ENCODE peak calls at places on chromosomes 11 and 22, in ten cellular contexts. K, A, W, O, F, Z, X, R, P and E are unnamed samples. For H3K4me1, the result is how much of the 10 kb centered on the place peaks cover.

GRCh38 chr11:129143335-129143734 is 48.8 kb downstream of the ARHGAP32 start:
- DNase-seq in K (peak), A (peak), W (peak), O (no peak), F (peak), Z (peak), X (no peak), R (peak), P (peak), E (peak)

GRCh38 chr11:108368134-108368533 is 99.2 kb downstream of the C11orf65 start:
- DNase-seq in K (peak), A (no peak), W (peak), O (no peak), F (peak), Z (no peak), X (no peak), R (no peak), P (no peak), E (no peak)

GRCh38 chr11:120820040-120820439 is 203.9 kb upstream of the TBCEL start:
- DNase-seq in K (no peak), A (no peak), W (no peak), O (no peak), F (no peak), Z (no peak), X (no peak), R (no peak), P (no peak), E (no peak)

GRCh38 chr11:16969010-16970004 is 44.9 kb downstream of the PLEKHA7 start:
- DNase-seq in K (no peak), A (no peak), W (no peak), O (no peak), F (no peak), Z (no peak), X (no peak), R (no peak), P (no peak), E (no peak)

GRCh38 chr11:1435820-1436467 is 46.2 kb downstream of the BRSK2 start:
- DNase-seq in K (no peak), A (no peak), W (no peak), O (no peak), F (no peak), Z (no peak), X (no peak), R (no peak), P (peak), E (no peak)

GRCh38 chr11:8732276-8732675 is 49.7 kb downstream of the RPL27A start:
- DNase-seq in K (no peak), A (no peak), W (no peak), O (no peak), F (no peak), Z (no peak), X (no peak), R (no peak), P (no peak), E (no peak)

GRCh38 chr11:45475135-45475534 is 189.0 kb upstream of the SYT13 start:
- DNase-seq in K (no peak), A (no peak), W (no peak), O (no peak), F (no peak), Z (no peak), X (no peak), R (peak), P (no peak), E (no peak)

GRCh38 chr22:48192920-48193319 is 1430.5 kb downstream of the TBC1D22A start:
- DNase-seq in K (no peak), A (no peak), W (no peak), O (no peak), F (no peak), Z (no peak), X (no peak), R (no peak), P (no peak), E (no peak)

GRCh38 chr11:77171885-77172665 is 44.0 kb downstream of the MYO7A start:
- DNase-seq in K (no peak), A (no peak), W (no peak), O (peak), F (no peak), Z (no peak), X (no peak), R (no peak), P (no peak), E (no peak)

GRCh38 chr11:40877256-40877655 is 582.2 kb downstream of the LRRC4C start:
- DNase-seq in K (no peak), A (peak), W (no peak), O (no peak), F (peak), Z (no peak), X (no peak), R (no peak), P (no peak), E (no peak)

GRCh38 chr11:133928628-133929059 is 28.1 kb downstream of the IGSF9B start:
- DNase-seq in K (no peak), A (no peak), W (peak), O (no peak), F (peak), Z (peak), X (peak), R (no peak), P (no peak), E (no peak)

GRCh38 chr11:13090228-13090708 is 81.2 kb downstream of the RASSF10 start:
- DNase-seq in K (no peak), A (no peak), W (no peak), O (no peak), F (no peak), Z (no peak), X (no peak), R (no peak), P (no peak), E (no peak)

GRCh38 chr11:67345247-67345948 is 7.9 kb downstream of the POLD4 start:
- DNase-seq in K (no peak), A (no peak), W (no peak), O (no peak), F (no peak), Z (no peak), X (no peak), R (peak), P (no peak), E (peak)

GRCh38 chr11:64297722-64298358 is 2.3 kb upstream of the CATSPERZ start:
- DNase-seq in K (no peak), A (no peak), W (no peak), O (peak), F (no peak), Z (no peak), X (no peak), R (no peak), P (no peak), E (no peak)

GRCh38 chr22:48860557-48860956 is 967.1 kb downstream of the BRD1 start:
- DNase-seq in K (no peak), A (no peak), W (no peak), O (peak), F (no peak), Z (no peak), X (no peak), R (no peak), P (no peak), E (no peak)

DNA sequence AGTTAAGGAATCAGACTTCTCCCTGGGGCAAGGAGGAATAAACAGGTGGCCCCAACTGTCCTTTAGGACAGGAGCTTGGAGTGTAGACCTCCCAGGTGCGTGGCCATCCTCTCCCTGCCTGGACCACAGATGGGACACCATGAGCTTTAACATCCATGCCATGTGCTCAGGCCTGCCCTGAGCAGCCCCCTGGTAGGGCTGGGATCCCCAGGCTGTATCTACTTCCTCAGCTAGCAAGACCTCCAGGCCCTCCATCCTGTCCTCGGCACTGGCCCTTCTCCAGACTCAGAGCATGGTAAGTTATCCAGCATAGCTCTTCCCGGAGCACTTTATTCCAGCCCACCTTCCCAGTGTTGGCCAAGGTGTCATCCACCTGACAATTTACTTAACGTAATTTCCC is 5.7 kb downstream of the CD6 start:
- DNase-seq in K (no peak), A (no peak), W (no peak), O (no peak), F (no peak), Z (no peak), X (no peak), R (no peak), P (no peak), E (no peak)
- H3K4me1 ChIP-seq in K (under half), A (under half), W (under half), O (under half), F (under half), Z (under half), X (half or more), R (under half), P (under half), E (under half)

DNA sequence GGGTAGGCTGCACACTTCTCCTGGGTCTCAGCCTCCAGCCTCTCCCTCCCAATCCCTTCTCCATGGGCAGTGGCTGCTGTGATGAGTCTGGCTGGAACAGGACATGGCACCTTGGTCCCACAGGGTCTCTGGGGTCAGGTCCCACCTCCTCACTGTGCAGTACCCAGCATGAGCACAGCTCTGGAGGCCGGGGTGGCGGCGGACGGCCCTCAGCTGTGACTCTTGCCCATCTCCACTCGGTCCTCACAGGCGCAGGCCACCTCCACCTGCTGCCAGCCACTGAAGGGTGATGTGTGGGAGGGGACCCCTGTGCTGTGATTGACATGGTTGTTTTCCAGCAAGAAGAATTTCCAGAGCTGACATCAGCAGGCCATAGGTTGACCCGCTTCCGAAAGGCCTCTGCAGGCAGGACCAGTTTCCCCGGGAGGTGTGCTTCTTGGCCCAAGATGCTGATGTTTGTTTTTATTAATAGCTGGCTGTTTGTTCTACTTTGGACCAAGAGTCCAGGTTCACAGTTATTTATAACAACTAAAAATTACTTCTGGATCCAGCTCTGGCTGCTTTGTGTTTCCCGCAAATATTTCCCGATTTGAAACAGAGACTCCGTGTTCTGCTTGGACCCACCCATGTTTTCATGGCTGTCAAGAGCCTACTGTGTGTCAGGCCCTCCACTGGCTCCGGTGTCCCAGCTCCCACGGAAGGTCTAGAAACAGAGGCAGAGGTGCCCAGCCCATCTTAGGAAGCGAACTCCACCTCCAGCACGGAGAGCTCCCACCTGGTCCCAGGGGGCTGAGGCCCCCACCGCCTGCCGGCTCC is 45.7 kb downstream of the SCUBE1 start:
- DNase-seq in K (no peak), A (no peak), W (no peak), O (peak), F (no peak), Z (no peak), X (no peak), R (no peak), P (no peak), E (no peak)
- H3K27ac ChIP-seq in K (no peak), A (no peak), W (no peak), O (no peak), F (no peak), Z (peak), X (no peak), R (peak), P (no peak), E (no peak)

GRCh38 chr11:130828741-130829140 is 87.5 kb downstream of the SNX19 start:
- DNase-seq in K (no peak), A (peak), W (no peak), O (no peak), F (no peak), Z (no peak), X (no peak), R (peak), P (no peak), E (peak)
- H3K4me1 ChIP-seq in K (under half), A (under half), W (under half), O (under half), F (under half), Z (under half), X (under half), R (under half), P (under half), E (under half)

GRCh38 chr11:117419136-117419914 is 91.7 kb downstream of the CEP164 start:
- DNase-seq in K (peak), A (no peak), W (no peak), O (no peak), F (no peak), Z (no peak), X (no peak), R (peak), P (no peak), E (peak)

GRCh38 chr11:117420598-117420997 is 92.9 kb downstream of the CEP164 start:
- DNase-seq in K (no peak), A (no peak), W (no peak), O (no peak), F (no peak), Z (no peak), X (no peak), R (no peak), P (no peak), E (peak)

GRCh38 chr11:117419915-117420485 is 92.3 kb downstream of the CEP164 start:
- DNase-seq in K (no peak), A (no peak), W (no peak), O (no peak), F (no peak), Z (no peak), X (no peak), R (peak), P (no peak), E (peak)

GRCh38 chr11:117421471-117421870 is 93.8 kb downstream of the CEP164 start:
- DNase-seq in K (no peak), A (no peak), W (no peak), O (no peak), F (no peak), Z (peak), X (no peak), R (no peak), P (no peak), E (peak)

DNA sequence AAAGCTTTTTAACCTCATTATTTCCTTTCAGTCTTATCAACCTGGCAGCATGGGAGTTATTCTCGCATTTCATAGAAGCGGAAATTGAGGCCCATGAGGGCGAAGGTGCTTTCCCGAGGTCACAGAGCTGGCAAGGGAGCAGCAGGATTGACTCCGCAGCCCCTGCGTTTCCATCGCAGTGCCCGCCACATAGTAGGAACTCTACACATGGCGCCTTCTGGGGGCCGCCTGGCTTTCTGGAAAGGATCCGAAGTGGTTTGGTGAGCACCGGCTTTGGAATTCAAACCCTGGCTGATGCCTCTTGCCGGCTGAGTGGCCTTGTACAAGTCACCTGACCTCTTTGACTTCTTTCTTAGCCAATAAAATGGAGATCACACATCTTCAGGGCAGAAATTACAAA is 93.4 kb downstream of the CEP164 start:
- DNase-seq in K (no peak), A (no peak), W (no peak), O (no peak), F (no peak), Z (peak), X (no peak), R (no peak), P (no peak), E (peak)
- H3K27ac ChIP-seq in K (no peak), A (no peak), W (no peak), O (no peak), F (no peak), Z (no peak), X (no peak), R (no peak), P (no peak), E (no peak)